ENCODE peak calls at places on chromosomes 2 and 18, in nine cellular contexts. T, K, F, Y, Q, A, P, C and I are unnamed samples.

GRCh38 chr2:235594041-235594440 is 100.2 kb downstream of the AGAP1 start:
- DNase-seq in T (peak; percentile 80), K (peak; percentile 75), F (peak; percentile 68), Y (peak; percentile 91), Q (peak; percentile 71), A (peak; percentile 91), P (peak; percentile 61), C (peak; percentile 86), I (peak; percentile 86)

GRCh38 chr2:168915433-168916328 is 14.6 kb downstream of the G6PC2 start:
- DNase-seq in T (no peak), K (no peak), F (no peak), Y (no peak), Q (no peak), A (no peak), P (no peak), C (peak; percentile 8), I (no peak)

GRCh38 chr18:64379662-64380061 is 230.8 kb upstream of the LINC00305 start:
- DNase-seq in T (no peak), K (no peak), F (no peak), Y (no peak), Q (no peak), A (no peak), P (no peak), C (no peak), I (no peak)

GRCh38 chr18:22606563-22607283 is 189.0 kb upstream of the CTAGE1 start:
- DNase-seq in T (peak; percentile 33), K (no peak), F (no peak), Y (peak; percentile 52), Q (no peak), A (peak; percentile 25), P (no peak), C (no peak), I (no peak)

GRCh38 chr2:107721178-107721577 is 105.5 kb upstream of the RGPD4 start:
- DNase-seq in T (no peak), K (no peak), F (no peak), Y (no peak), Q (no peak), A (no peak), P (no peak), C (no peak), I (no peak)

GRCh38 chr2:218405365-218406208 is 5.9 kb downstream of the CTDSP1 start:
- DNase-seq in T (peak; percentile 34), K (no peak), F (peak; percentile 41), Y (peak; percentile 25), Q (no peak), A (peak; percentile 67), P (peak; percentile 42), C (no peak), I (no peak)

GRCh38 chr2:121831841-121832240 is 76.4 kb downstream of the TSN start:
- DNase-seq in T (no peak), K (no peak), F (no peak), Y (no peak), Q (no peak), A (no peak), P (no peak), C (no peak), I (peak; percentile 59)

GRCh38 chr2:160968183-160968582 is 192.0 kb upstream of the TANK start:
- DNase-seq in T (no peak), K (no peak), F (no peak), Y (no peak), Q (no peak), A (no peak), P (no peak), C (no peak), I (peak; percentile 50)

GRCh38 chr18:35983818-35984217 is 11.3 kb downstream of the RMP24 start:
- DNase-seq in T (no peak), K (no peak), F (no peak), Y (no peak), Q (no peak), A (no peak), P (no peak), C (no peak), I (peak; percentile 93)

GRCh38 chr2:44230378-44230777 is 44.9 kb upstream of the SLC3A1 start:
- DNase-seq in T (peak; percentile 37), K (no peak), F (no peak), Y (no peak), Q (no peak), A (peak; percentile 28), P (peak; percentile 15), C (no peak), I (no peak)

GRCh38 chr18:10570622-10571021 is 44.8 kb downstream of the NAPG start:
- DNase-seq in T (no peak), K (no peak), F (no peak), Y (no peak), Q (no peak), A (no peak), P (no peak), C (no peak), I (no peak)

GRCh38 chr18:42536442-42536841 is 579.0 kb downstream of the RIT2 start:
- DNase-seq in T (no peak), K (no peak), F (no peak), Y (no peak), Q (no peak), A (no peak), P (no peak), C (no peak), I (no peak)

GRCh38 chr2:8546319-8547283 is 135.3 kb upstream of the ID2 start:
- DNase-seq in T (no peak), K (no peak), F (peak; percentile 70), Y (no peak), Q (no peak), A (no peak), P (no peak), C (no peak), I (no peak)

GRCh38 chr2:226701052-226701451 is 98.6 kb downstream of the IRS1 start:
- DNase-seq in T (no peak), K (no peak), F (no peak), Y (peak; percentile 27), Q (no peak), A (no peak), P (no peak), C (no peak), I (peak; percentile 95)

GRCh38 chr2:28956890-28957289 is 24.2 kb upstream of the TOGARAM2 start:
- DNase-seq in T (no peak), K (peak; percentile 41), F (no peak), Y (no peak), Q (peak; percentile 44), A (peak; percentile 70), P (no peak), C (no peak), I (peak; percentile 54)

GRCh38 chr18:61754039-61754583 is 138.7 kb downstream of the RNF152 start:
- DNase-seq in T (no peak), K (no peak), F (no peak), Y (no peak), Q (no peak), A (no peak), P (no peak), C (no peak), I (no peak)

GRCh38 chr2:100857915-100858314 is 38.0 kb downstream of the NPAS2 start:
- DNase-seq in T (no peak), K (peak; percentile 83), F (no peak), Y (no peak), Q (no peak), A (no peak), P (no peak), C (no peak), I (peak; percentile 92)

GRCh38 chr2:221203138-221203537 is 369.0 kb downstream of the EPHA4 start:
- DNase-seq in T (no peak), K (no peak), F (peak; percentile 94), Y (no peak), Q (no peak), A (no peak), P (no peak), C (peak; percentile 54), I (no peak)

GRCh38 chr2:232875256-232876070 is 5.4 kb downstream of the SNORC start:
- DNase-seq in T (peak; percentile 57), K (peak; percentile 30), F (no peak), Y (peak; percentile 26), Q (no peak), A (peak; percentile 62), P (peak; percentile 68), C (no peak), I (no peak)
- H3K4me3 ChIP-seq in T (peak overlapping the region; percentile 63), K (peak overlapping the region; percentile 85), F (no peak overlapping the region), Y (peak overlapping the region; percentile 45), Q (no peak overlapping the region), A (peak overlapping the region; percentile 64), P (no peak overlapping the region), C (no peak overlapping the region), I (no peak overlapping the region)

GRCh38 chr2:66699481-66700180 is 264.7 kb downstream of the MEIS1 start:
- DNase-seq in T (no peak), K (no peak), F (no peak), Y (no peak), Q (no peak), A (peak; percentile 36), P (no peak), C (no peak), I (no peak)

GRCh38 chr2:66701656-66702055 is 266.7 kb downstream of the MEIS1 start:
- DNase-seq in T (no peak), K (no peak), F (no peak), Y (no peak), Q (no peak), A (no peak), P (no peak), C (no peak), I (no peak)

GRCh38 chr2:66701251-66701650 is 266.3 kb downstream of the MEIS1 start:
- DNase-seq in T (no peak), K (no peak), F (no peak), Y (no peak), Q (no peak), A (no peak), P (no peak), C (no peak), I (no peak)

GRCh38 chr2:66698879-66699278 is 264.0 kb downstream of the MEIS1 start:
- DNase-seq in T (no peak), K (no peak), F (no peak), Y (no peak), Q (no peak), A (no peak), P (no peak), C (no peak), I (no peak)

GRCh38 chr2:66700181-66700686 is 265.3 kb downstream of the MEIS1 start:
- DNase-seq in T (peak; percentile 33), K (peak; percentile 44), F (no peak), Y (no peak), Q (no peak), A (peak; percentile 56), P (no peak), C (no peak), I (no peak)
- H2AFZ ChIP-seq in T (no peak overlapping the region), K (no peak overlapping the region), F (no peak overlapping the region), Y (no peak overlapping the region), Q (no peak overlapping the region), A (no peak overlapping the region), P (no peak overlapping the region), C (no peak overlapping the region), I (no peak overlapping the region)

GRCh38 chr18:45014047-45014501 is 333.4 kb downstream of the SETBP1 start:
- DNase-seq in T (peak; percentile 32), K (peak; percentile 45), F (no peak), Y (peak; percentile 26), Q (no peak), A (peak; percentile 47), P (peak; percentile 6), C (no peak), I (peak; percentile 89)
- TF ChIP-seq EZH2phosphoT487 in T (no peak), K (no peak), F (no peak), Y (no peak), Q (no peak), A (no peak), P (no peak), C (no peak), I (no peak)

DNA sequence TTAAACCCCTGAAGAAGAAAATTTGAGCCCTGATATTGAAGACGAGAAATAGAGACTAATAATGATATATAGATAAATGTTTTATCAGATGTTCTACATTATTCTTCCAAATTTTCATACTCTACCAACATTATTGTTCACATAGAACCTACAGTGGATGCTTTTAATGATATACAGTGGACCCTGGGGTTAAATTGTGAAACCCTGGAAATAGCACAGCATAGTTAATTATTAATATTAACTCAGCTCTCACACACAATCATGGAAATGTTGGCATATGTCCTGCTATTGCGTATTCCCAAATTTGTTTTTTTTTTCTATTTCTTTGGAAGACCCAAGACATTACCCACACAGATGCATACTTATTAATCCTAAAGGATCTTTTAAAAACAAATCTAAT is 579.9 kb downstream of the CCDC85A start:
- DNase-seq in T (no peak), K (no peak), F (no peak), Y (no peak), Q (no peak), A (no peak), P (no peak), C (no peak), I (no peak)
- H3K4me3 ChIP-seq in T (no peak overlapping the region), K (no peak overlapping the region), F (no peak overlapping the region), Y (no peak overlapping the region), Q (no peak overlapping the region), A (no peak overlapping the region), P (no peak overlapping the region), C (no peak overlapping the region), I (no peak overlapping the region)